ENCODE peak calls at places on chromosomes 7 and 10, in four cellular contexts. C, N, A and Y are unnamed samples.

GRCh38 chr7:108716783-108717182 is 147.1 kb downstream of the DNAJB9 start:
- DNase-seq in N (no peak), A (no peak), C (no peak), Y (no peak)

GRCh38 chr7:78765985-78766729 is 687.3 kb downstream of the MAGI2 start:
- DNase-seq in N (no peak), A (no peak), C (no peak), Y (no peak)

GRCh38 chr10:94043431-94043990 is 49.8 kb downstream of the PLCE1 start:
- DNase-seq in A (no peak), C (no peak), N (no peak), Y (no peak)

GRCh38 chr10:31678139-31678536 is 250.5 kb downstream of the ARHGAP12 start:
- DNase-seq in A (no peak), C (no peak), N (no peak), Y (no peak)

GRCh38 chr10:101778781-101779543 is 3.0 kb upstream of the FGF8 start:
- DNase-seq in C (peak; percentile 28), A (no peak), N (no peak), Y (peak; percentile 34)

GRCh38 chr7:20113423-20114027 is 103.7 kb downstream of the MACC1 start:
- DNase-seq in A (no peak), C (no peak), N (no peak), Y (no peak)

GRCh38 chr7:36420307-36420706 is 30.6 kb downstream of the ANLN start:
- DNase-seq in A (no peak), C (no peak), N (no peak), Y (no peak)

GRCh38 chr10:95906675-95907453 is 911 bp upstream of the CC2D2B start:
- DNase-seq in A (peak; percentile 59), C (peak; percentile 55), N (no peak), Y (peak; percentile 51)

GRCh38 chr10:123428302-123428701 is 237.9 kb upstream of the GPR26 start:
- DNase-seq in A (no peak), N (no peak), C (no peak), Y (no peak)

GRCh38 chr10:93346712-93347111 is 135.4 kb downstream of the MYOF start:
- DNase-seq in A (no peak), C (no peak), N (no peak), Y (no peak)

GRCh38 chr7:156374335-156374734 is 266.2 kb upstream of the RNF32 start:
- DNase-seq in N (no peak), C (no peak), A (no peak), Y (no peak)

GRCh38 chr10:26494018-26494417 is 55.9 kb downstream of the APBB1IP start:
- DNase-seq in N (no peak), A (no peak), C (no peak), Y (no peak)

GRCh38 chr7:140673063-140673769 is 471 bp downstream of the ADCK2 start:
- DNase-seq in A (no peak), N (no peak), C (peak; percentile 66), Y (peak; percentile 89)

GRCh38 chr7:132300599-132300998 is 275.7 kb downstream of the PLXNA4 start:
- DNase-seq in A (no peak), C (no peak), N (no peak), Y (no peak)

GRCh38 chr10:132906836-132907235 is 35.5 kb downstream of the CFAP46 start:
- DNase-seq in A (peak; percentile 10), C (no peak), N (no peak), Y (no peak)

GRCh38 chr10:47183726-47184084 is 116.3 kb upstream of the GDF10 start:
- DNase-seq in C (no peak), A (peak; percentile 51), N (no peak), Y (no peak)